ENCODE peak calls at places on chromosomes 11 and 22, in nine cellular contexts. H is MCF 10A; F is LNCaP clone FGC; L is stimulated activated CD8-positive, alpha-beta memory T cell treated with anti-CD3 and anti-CD28 coated beads, Interleukin-4, amount 100 ng/mL, for 24 hours; O is foreskin keratinocyte; N is spleen; A is EL; Q is NCI-H146; R is NCI-H2081 treated with DMSO at 0.1 percent for 48 hours. V is an unnamed sample.

GRCh38 chr11:100562102-100562501 is 125.0 kb upstream of the ARHGAP42 start:
- DNase-seq in A (peak; percentile 91), Q (no peak), R (no peak), H (peak; percentile 57), F (no peak), O (peak; percentile 80), L (no peak), N (no peak), V (no peak)

GRCh38 chr22:29470159-29470855 is 9.7 kb upstream of the NEFH start:
- DNase-seq in N (peak; percentile 88), F (no peak), R (no peak), H (peak; percentile 76), L (peak; percentile 60), O (peak; percentile 47), Q (peak; percentile 70), A (peak; percentile 31), V (peak; percentile 62)

GRCh38 chr11:78841451-78842060 is 266.9 kb upstream of the NARS2 start:
- DNase-seq in L (no peak), N (no peak), H (peak; percentile 92), O (peak; percentile 20), Q (peak; percentile 5), F (no peak), R (no peak), A (no peak), V (no peak)

GRCh38 chr11:27367881-27368280 is 4.9 kb upstream of the CCDC34 start:
- DNase-seq in O (no peak), A (no peak), N (no peak), H (no peak), L (no peak), Q (peak; percentile 71), R (peak; percentile 70), F (no peak), V (no peak)

GRCh38 chr22:35425971-35426800 is 26.2 kb downstream of the MCM5 start:
- DNase-seq in F (no peak), H (peak; percentile 22), A (peak; percentile 37), R (no peak), L (no peak), N (no peak), Q (no peak), O (peak; percentile 51), V (no peak)

GRCh38 chr22:49018601-49019000 is 809.1 kb downstream of the BRD1 start:
- DNase-seq in H (no peak), R (no peak), L (no peak), F (no peak), N (peak; percentile 58), O (no peak), A (no peak), Q (no peak), V (no peak)

GRCh38 chr22:23175817-23176644 is 4.3 kb upstream of the BCR start:
- DNase-seq in R (no peak), O (no peak), L (no peak), A (no peak), N (no peak), F (no peak), Q (no peak), H (no peak), V (no peak)

GRCh38 chr11:1323779-1324178 is 14.3 kb upstream of the TOLLIP start:
- DNase-seq in H (no peak), L (no peak), F (no peak), O (no peak), Q (peak; percentile 39), A (no peak), N (no peak), R (no peak), V (no peak)

GRCh38 chr11:6693342-6694228 is 10.4 kb upstream of the MRPL17 start:
- DNase-seq in R (no peak), N (no peak), F (no peak), L (peak; percentile 25), H (peak; percentile 61), A (peak; percentile 94), Q (no peak), O (peak; percentile 89), V (no peak)

GRCh38 chr11:120219935-120220746 is 9.3 kb downstream of the OAF start:
- DNase-seq in A (no peak), L (no peak), O (no peak), N (no peak), R (no peak), F (no peak), H (no peak), Q (no peak), V (no peak)

GRCh38 chr11:43367382-43368178 is 8.9 kb downstream of the TTC17 start:
- DNase-seq in L (no peak), Q (no peak), R (no peak), A (no peak), N (no peak), H (no peak), O (peak; percentile 73), F (no peak), V (no peak)

GRCh38 chr22:48901324-48901723 is 926.3 kb downstream of the BRD1 start:
- DNase-seq in O (no peak), L (no peak), A (no peak), N (no peak), H (no peak), R (no peak), Q (no peak), F (no peak), V (no peak)

GRCh38 chr22:49639956-49640355 is 187.7 kb downstream of the BRD1 start:
- DNase-seq in O (no peak), A (no peak), H (no peak), N (no peak), R (no peak), Q (no peak), F (no peak), L (no peak), V (no peak)

GRCh38 chr11:48037709-48038468 is 57.5 kb downstream of the PTPRJ start:
- DNase-seq in N (peak; percentile 30), L (no peak), O (no peak), F (no peak), H (peak; percentile 25), R (no peak), A (no peak), Q (no peak), V (no peak)

GRCh38 chr11:128890543-128891409 is at the start of gene KCNJ5:
- DNase-seq in L (no peak), N (no peak), Q (peak; percentile 60), A (peak; percentile 46), H (peak; percentile 47), F (no peak), R (no peak), O (no peak), V (no peak)

GRCh38 chr11:93476796-93477195 is 66.4 kb downstream of the SMCO4 start:
- DNase-seq in O (peak; percentile 82), N (no peak), R (no peak), Q (no peak), A (peak; percentile 79), L (no peak), F (peak; percentile 54), H (peak; percentile 89), V (no peak)

GRCh38 chr11:123298488-123299447 is 103.7 kb upstream of the CLMP start:
- DNase-seq in Q (no peak), N (no peak), R (no peak), O (no peak), F (no peak), H (no peak), L (no peak), A (no peak), V (no peak)

V was measured in naive thymus-derived CD8-positive, alpha-beta T cell.